ENCODE peak calls at places on chromosome 15, in eight cellular contexts. N is AG04449, U is dorsolateral prefrontal cortex, R is AG04450, H is nephron progenitor cell, A is uterus, P is cardiac fibroblast, M is fibroblast of lung. C is an unnamed sample.

GRCh38 chr15:38758001-38758400 is 193.4 kb upstream of the RASGRP1 start:
- DNase-seq in H (peak), A (no peak), N (peak), P (peak), M (peak), U (no peak), R (peak), C (no peak)

GRCh38 chr15:44676676-44677075 is 13.2 kb upstream of the SPG11 start:
- DNase-seq in M (no peak), U (no peak), A (no peak), N (no peak), R (no peak), H (no peak), P (no peak), C (no peak)

GRCh38 chr15:50113187-50113505 is 5.9 kb downstream of the ATP8B4 start:
- DNase-seq in U (no peak), N (no peak), R (no peak), P (no peak), H (no peak), M (no peak), A (no peak), C (no peak)

GRCh38 chr15:53869806-53870073 is 108.5 kb upstream of the UNC13C start:
- DNase-seq in R (no peak), H (no peak), P (no peak), A (no peak), N (no peak), M (no peak), U (no peak), C (no peak)

GRCh38 chr15:71295242-71296031 is 180.2 kb downstream of the THSD4 start:
- DNase-seq in M (peak), R (peak), N (peak), P (peak), H (no peak), A (peak), U (no peak), C (no peak)

GRCh38 chr15:39172380-39173281 is 408.2 kb upstream of the THBS1 start:
- DNase-seq in A (peak), H (no peak), U (no peak), N (no peak), R (no peak), M (peak), P (peak), C (peak)

GRCh38 chr15:66115568-66116206 is 137.9 kb downstream of the MEGF11 start:
- DNase-seq in A (no peak), M (no peak), P (no peak), R (no peak), N (no peak), U (no peak), H (no peak), C (peak)

GRCh38 chr15:85533949-85534543 is 153.6 kb downstream of the AKAP13 start:
- DNase-seq in M (no peak), H (no peak), R (no peak), N (no peak), U (no peak), A (no peak), P (no peak), C (no peak)

GRCh38 chr15:94701281-94701985 is 470.1 kb downstream of the MCTP2 start:
- DNase-seq in R (no peak), M (no peak), N (no peak), A (no peak), H (no peak), P (no peak), U (no peak), C (no peak)

GRCh38 chr15:98888839-98889479 is 118.6 kb downstream of the PGPEP1L start:
- DNase-seq in M (peak), P (peak), A (no peak), N (no peak), R (no peak), H (no peak), U (no peak), C (no peak)

GRCh38 chr15:94083467-94083991 is 147.8 kb upstream of the MCTP2 start:
- DNase-seq in A (peak), H (no peak), R (peak), P (peak), N (peak), M (peak), U (no peak), C (no peak)

GRCh38 chr15:64895285-64896065 is 16.2 kb upstream of the ANKDD1A start:
- DNase-seq in U (no peak), P (peak), M (peak), A (no peak), H (no peak), N (no peak), R (no peak), C (no peak)

GRCh38 chr15:90249123-90249863 is at the start of gene TTLL13:
- DNase-seq in R (peak), P (peak), U (peak), A (peak), N (peak), H (peak), M (peak), C (peak)

GRCh38 chr15:85689729-85690128 is 105.0 kb downstream of the KLHL25 start:
- DNase-seq in A (no peak), N (no peak), R (peak), M (peak), U (no peak), H (peak), P (peak), C (no peak)

GRCh38 chr15:25710184-25710583 is 152.9 kb downstream of the ATP10A start:
- DNase-seq in A (peak), U (peak), P (peak), H (peak), R (no peak), M (no peak), N (no peak), C (peak)

GRCh38 chr15:96354731-96355560 is 24.4 kb downstream of the NR2F2 start:
- DNase-seq in U (no peak), M (peak), A (no peak), P (peak), H (no peak), N (no peak), R (no peak), C (no peak)

GRCh38 chr15:66290518-66290917 is 2.9 kb upstream of the DIS3L start:
- DNase-seq in R (no peak), U (no peak), A (no peak), P (no peak), M (no peak), N (no peak), H (no peak), C (no peak)

GRCh38 chr15:73575636-73576247 is 57.4 kb downstream of the NPTN start:
- DNase-seq in A (no peak), R (no peak), H (no peak), U (no peak), N (no peak), P (peak), M (no peak), C (peak)

GRCh38 chr15:89115547-89115946 is 27.3 kb downstream of the ABHD2 start:
- DNase-seq in N (no peak), M (no peak), R (no peak), U (no peak), A (no peak), H (no peak), P (no peak), C (peak)

GRCh38 chr15:100029045-100029444 is 295.8 kb upstream of the LYSMD4 start:
- DNase-seq in A (no peak), P (no peak), N (no peak), R (no peak), U (no peak), H (no peak), M (no peak), C (no peak)

GRCh38 chr15:67120839-67121540 is 55.6 kb downstream of the SMAD3 start:
- DNase-seq in N (peak), R (peak), H (no peak), U (peak), M (peak), A (peak), P (peak), C (peak)

GRCh38 chr15:52699457-52699856 is 20.3 kb upstream of the ATOSA start:
- DNase-seq in U (no peak), R (no peak), M (no peak), A (no peak), N (no peak), P (no peak), H (no peak), C (no peak)

GRCh38 chr15:28918141-28918983 is 32.6 kb downstream of the APBA2 start:
- DNase-seq in P (peak), M (no peak), U (no peak), N (no peak), A (no peak), H (peak), R (no peak), C (no peak)

GRCh38 chr15:41018534-41018933 is 65.3 kb downstream of the CHAC1 start:
- DNase-seq in M (peak), P (peak), H (no peak), N (no peak), U (no peak), R (no peak), A (no peak), C (peak)
- TF ChIP-seq CTCF in M (peak), P (no peak), H (no peak), N (no peak), U (peak), R (peak), A (peak), C (no peak)

DNA sequence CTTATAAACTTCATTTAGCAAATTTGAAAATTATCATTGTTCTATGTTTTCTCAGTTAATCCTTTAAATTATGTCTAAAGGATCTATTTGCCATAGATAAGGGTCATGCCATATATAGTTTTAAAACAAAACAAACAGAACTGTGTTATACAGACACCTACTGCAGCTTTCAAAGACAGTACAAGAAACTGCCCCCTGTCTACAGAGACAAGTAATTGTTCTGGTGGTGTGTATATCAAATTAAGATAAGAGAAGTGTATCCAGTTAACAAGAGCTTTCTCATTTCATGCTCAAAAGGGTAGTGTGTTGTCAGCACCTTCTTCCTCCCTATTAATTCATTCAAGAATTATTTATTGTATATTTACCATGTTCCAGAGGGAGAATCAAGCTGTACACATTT is 201.2 kb downstream of the FMN1 start:
- DNase-seq in R (no peak), H (no peak), P (peak), U (no peak), N (no peak), A (no peak), M (peak), C (no peak)
- TF ChIP-seq CTCF in R (peak), H (no peak), P (peak), U (peak), N (peak), A (no peak), M (peak), C (no peak)

GRCh38 chr15:41810651-41811431 is 17.1 kb upstream of the JMJD7 start:
- DNase-seq in P (no peak), A (no peak), H (no peak), N (no peak), U (peak), M (no peak), R (no peak), C (no peak)
- TF ChIP-seq CTCF in P (no peak), A (no peak), H (no peak), N (peak), U (no peak), M (no peak), R (no peak), C (no peak)

GRCh38 chr15:77311618-77312398 is 108.1 kb downstream of the PEAK1 start:
- DNase-seq in A (no peak), U (no peak), R (no peak), M (no peak), P (peak), N (no peak), H (no peak), C (no peak)
- TF ChIP-seq CTCF in A (no peak), U (no peak), R (no peak), M (no peak), P (no peak), N (no peak), H (no peak), C (no peak)

DNA sequence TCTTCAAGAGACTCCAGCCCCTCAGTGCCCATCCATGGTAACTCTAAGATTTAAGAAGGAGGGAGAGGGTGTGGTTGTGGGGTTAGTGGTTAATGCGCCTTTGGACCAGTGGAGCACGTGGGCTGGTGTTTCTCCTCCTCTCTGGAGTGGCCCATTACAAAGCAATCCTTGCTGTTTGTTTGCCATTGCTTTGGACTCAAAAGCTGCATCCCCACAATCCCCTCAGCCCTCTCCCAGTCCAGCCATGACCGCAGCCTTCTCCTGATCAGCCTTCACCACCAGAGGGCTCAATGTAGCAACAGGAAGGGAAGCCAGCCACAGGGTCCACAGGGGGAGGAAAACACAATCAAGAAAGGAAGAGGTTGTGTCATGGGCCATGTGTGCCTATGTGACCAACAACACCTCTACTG is 38.4 kb upstream of the FAM174B start:
- DNase-seq in H (peak), P (peak), R (no peak), N (no peak), M (peak), A (no peak), U (no peak), C (no peak)
- TF ChIP-seq CTCF in H (no peak), P (peak), R (peak), N (peak), M (peak), A (no peak), U (peak), C (no peak)

GRCh38 chr15:62241135-62241770 is 76.2 kb upstream of the C2CD4B start:
- DNase-seq in U (no peak), R (no peak), A (no peak), N (no peak), H (peak), P (peak), M (no peak), C (peak)
- TF ChIP-seq CTCF in U (no peak), R (peak), A (no peak), N (peak), H (peak), P (peak), M (peak), C (no peak)

C was measured in pancreas.